ENCODE peak calls at places on chromosomes 7 and 10, in ten cellular contexts. S is fibroblast of the aortic adventitia, F is gastrocnemius medialis, G is AG04450, H is lung, V is GM23248, J is NT2/D1, N is OCI-LY7, R is BE2C, L is GM12865. K is an unnamed sample.

GRCh38 chr7:77442631-77443420 is 26.7 kb upstream of the GSAP start:
- DNase-seq in S (no peak), F (no peak), G (no peak), H (no peak), V (peak), J (no peak), N (no peak), R (no peak), L (no peak), K (no peak)

GRCh38 chr7:79236352-79237028 is 217.0 kb downstream of the MAGI2 start:
- DNase-seq in S (no peak), F (no peak), G (no peak), H (no peak), V (no peak), J (no peak), N (no peak), R (no peak), L (no peak), K (no peak)

GRCh38 chr7:6106140-6106904 is 75.1 kb downstream of the ANKRD61 start:
- DNase-seq in S (peak), F (no peak), G (no peak), H (no peak), V (peak), J (no peak), N (peak), R (no peak), L (peak), K (no peak)

GRCh38 chr10:130009228-130009627 is 45.2 kb upstream of the EBF3 start:
- DNase-seq in S (no peak), F (no peak), G (no peak), H (no peak), V (no peak), J (no peak), N (no peak), R (no peak), L (no peak), K (no peak)

GRCh38 chr10:95327367-95327766 is 36.6 kb upstream of the PDLIM1 start:
- DNase-seq in S (peak), F (peak), G (no peak), H (peak), V (no peak), J (no peak), N (no peak), R (no peak), L (no peak), K (no peak)

GRCh38 chr10:81403451-81403850 is 471.5 kb upstream of the NRG3 start:
- DNase-seq in S (no peak), F (no peak), G (no peak), H (no peak), V (no peak), J (no peak), N (no peak), R (no peak), L (no peak), K (no peak)

GRCh38 chr7:120583835-120584586 is 273.9 kb downstream of the TSPAN12 start:
- DNase-seq in S (peak), F (no peak), G (peak), H (no peak), V (peak), J (no peak), N (no peak), R (no peak), L (no peak), K (no peak)

GRCh38 chr7:125934539-125934938 is 1004.9 kb upstream of the POT1 start:
- DNase-seq in S (no peak), F (no peak), G (no peak), H (no peak), V (no peak), J (no peak), N (no peak), R (no peak), L (no peak), K (no peak)

GRCh38 chr7:140358771-140359095 is 39.6 kb downstream of the SLC37A3 start:
- DNase-seq in S (no peak), F (no peak), G (no peak), H (no peak), V (no peak), J (no peak), N (no peak), R (no peak), L (no peak), K (no peak)

GRCh38 chr7:73521636-73522080 is 435 bp downstream of the BAZ1B start:
- DNase-seq in S (peak), F (peak), G (no peak), H (no peak), V (peak), J (no peak), N (peak), R (peak), L (no peak), K (no peak)

GRCh38 chr7:35004531-35005096 is 32.7 kb downstream of the DPY19L1 start:
- DNase-seq in S (no peak), F (no peak), G (no peak), H (no peak), V (peak), J (no peak), N (no peak), R (peak), L (no peak), K (no peak)

GRCh38 chr10:125061557-125062243 is 98.7 kb downstream of the CTBP2 start:
- DNase-seq in S (no peak), F (no peak), G (no peak), H (no peak), V (no peak), J (no peak), N (peak), R (no peak), L (peak), K (no peak)

GRCh38 chr10:125062244-125063208 is 97.8 kb downstream of the CTBP2 start:
- DNase-seq in S (no peak), F (peak), G (no peak), H (no peak), V (no peak), J (no peak), N (no peak), R (no peak), L (no peak), K (no peak)

GRCh38 chr10:125060038-125060437 is 100.3 kb downstream of the CTBP2 start:
- DNase-seq in S (peak), F (no peak), G (peak), H (no peak), V (peak), J (no peak), N (no peak), R (no peak), L (no peak), K (no peak)

GRCh38 chr10:125060851-125061556 is 99.4 kb downstream of the CTBP2 start:
- DNase-seq in S (peak), F (peak), G (peak), H (peak), V (peak), J (no peak), N (peak), R (peak), L (peak), K (no peak)

DNA sequence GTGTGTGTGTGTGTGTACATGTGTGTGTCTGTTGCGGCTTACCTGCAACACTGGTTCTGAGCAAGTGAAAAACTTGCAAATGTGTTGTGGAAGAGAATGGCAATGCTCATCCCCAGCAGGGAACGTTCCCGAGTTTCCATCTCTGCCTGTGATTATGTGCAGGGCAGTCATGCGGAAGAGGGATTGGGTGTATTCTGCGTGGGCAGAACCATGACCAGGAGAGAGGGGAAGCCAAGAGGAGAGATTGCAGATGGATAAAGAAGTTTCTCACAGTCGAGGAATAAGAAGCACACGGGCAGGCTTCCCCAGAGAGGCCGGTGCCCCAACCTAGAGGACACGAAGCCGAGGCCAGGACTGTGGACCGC is 99.9 kb downstream of the CTBP2 start:
- DNase-seq in S (peak), F (no peak), G (no peak), H (no peak), V (peak), J (no peak), N (no peak), R (no peak), L (no peak), K (no peak)
- H3K4me3 ChIP-seq in S (peak), F (peak), G (no peak), H (no peak), V (peak), J (no peak), N (no peak), R (no peak), L (no peak), K (peak)

GRCh38 chr7:80922254-80923049 is 3.6 kb upstream of the SEMA3C start:
- DNase-seq in S (no peak), F (no peak), G (no peak), H (no peak), V (no peak), J (no peak), N (no peak), R (no peak), L (no peak), K (no peak)
- H3K4me3 ChIP-seq in S (no peak), F (no peak), G (no peak), H (no peak), V (no peak), J (no peak), N (no peak), R (no peak), L (no peak), K (no peak)

DNA sequence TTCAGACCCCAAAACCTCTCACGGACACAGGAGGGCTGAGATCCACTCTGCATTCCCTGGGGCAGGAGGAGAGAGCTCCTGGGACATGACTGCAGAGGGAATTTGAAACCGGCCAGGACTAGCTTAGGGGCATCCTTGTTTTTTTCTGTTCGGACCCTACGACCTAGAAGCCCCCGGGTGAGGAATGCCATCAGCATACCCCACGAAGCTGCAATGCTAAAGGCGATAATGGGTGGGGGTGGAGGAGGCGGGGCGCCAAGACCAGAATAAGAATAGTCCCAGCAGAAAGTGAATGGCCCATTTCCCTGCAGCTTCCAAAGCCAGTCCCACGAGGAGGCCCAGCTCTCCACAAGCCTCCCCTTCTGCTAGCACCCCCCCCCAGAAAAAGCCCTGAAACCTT is 4.0 kb downstream of the PDGFA start:
- DNase-seq in S (no peak), F (no peak), G (no peak), H (no peak), V (no peak), J (peak), N (no peak), R (no peak), L (no peak), K (no peak)
- H3K4me3 ChIP-seq in S (no peak), F (no peak), G (no peak), H (no peak), V (no peak), J (peak), N (no peak), R (no peak), L (no peak), K (no peak)

DNA sequence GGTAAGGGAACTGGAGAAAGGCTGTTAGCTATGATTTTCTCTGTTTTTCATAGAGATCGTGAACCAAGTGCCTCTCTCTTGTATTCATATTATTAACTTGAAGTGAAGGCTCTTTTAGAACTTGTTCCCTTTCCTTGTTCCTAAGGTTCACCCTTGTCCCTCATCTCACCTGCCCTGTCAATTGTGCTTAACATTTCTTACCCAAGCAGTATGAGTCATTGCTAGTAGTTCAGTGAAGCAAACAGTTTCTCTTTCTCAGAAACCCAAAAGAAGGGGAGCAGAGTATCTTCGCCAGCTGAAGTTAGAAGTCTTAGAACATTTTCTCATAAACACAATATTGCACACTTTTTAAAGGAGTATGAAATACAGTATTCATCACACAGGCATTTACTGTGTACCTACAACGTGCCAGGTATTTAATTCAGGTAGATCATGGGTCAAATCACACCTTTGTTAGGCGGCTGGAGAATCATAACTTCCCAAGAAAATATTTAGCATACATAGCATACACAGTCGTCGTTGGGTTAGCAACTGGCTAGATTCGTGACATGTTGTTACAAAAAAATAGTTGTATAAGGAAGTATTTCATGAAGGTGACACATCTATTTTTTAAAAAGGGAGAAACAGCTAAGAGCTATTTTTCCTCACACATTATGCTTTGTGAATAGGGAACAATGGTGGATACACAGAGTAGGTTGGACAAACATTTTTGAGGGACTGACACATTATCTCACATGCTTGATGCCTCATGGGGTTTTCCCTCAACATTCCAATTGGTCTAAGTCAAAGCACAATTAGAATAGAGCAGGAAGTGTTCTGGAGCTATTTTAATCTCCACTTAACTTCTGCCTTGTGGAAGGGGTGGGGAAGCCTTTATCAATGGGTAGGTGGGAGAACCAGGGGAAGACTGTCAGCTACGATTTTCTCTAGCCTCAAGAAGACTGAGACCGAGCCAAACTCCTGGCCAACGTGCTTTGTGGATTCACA is 13.2 kb downstream of the HDAC9 start:
- DNase-seq in S (peak), F (peak), G (peak), H (no peak), V (peak), J (peak), N (no peak), R (no peak), L (peak), K (no peak)
- H3K4me3 ChIP-seq in S (peak), F (peak), G (peak), H (no peak), V (peak), J (no peak), N (peak), R (no peak), L (peak), K (peak)

GRCh38 chr10:103244663-103245271 is 920 bp upstream of the RPEL1 start:
- DNase-seq in S (peak), F (peak), G (peak), H (peak), V (peak), J (peak), N (peak), R (peak), L (peak), K (no peak)
- H3K4me3 ChIP-seq in S (no peak), F (no peak), G (no peak), H (no peak), V (no peak), J (no peak), N (no peak), R (no peak), L (no peak), K (no peak)

DNA sequence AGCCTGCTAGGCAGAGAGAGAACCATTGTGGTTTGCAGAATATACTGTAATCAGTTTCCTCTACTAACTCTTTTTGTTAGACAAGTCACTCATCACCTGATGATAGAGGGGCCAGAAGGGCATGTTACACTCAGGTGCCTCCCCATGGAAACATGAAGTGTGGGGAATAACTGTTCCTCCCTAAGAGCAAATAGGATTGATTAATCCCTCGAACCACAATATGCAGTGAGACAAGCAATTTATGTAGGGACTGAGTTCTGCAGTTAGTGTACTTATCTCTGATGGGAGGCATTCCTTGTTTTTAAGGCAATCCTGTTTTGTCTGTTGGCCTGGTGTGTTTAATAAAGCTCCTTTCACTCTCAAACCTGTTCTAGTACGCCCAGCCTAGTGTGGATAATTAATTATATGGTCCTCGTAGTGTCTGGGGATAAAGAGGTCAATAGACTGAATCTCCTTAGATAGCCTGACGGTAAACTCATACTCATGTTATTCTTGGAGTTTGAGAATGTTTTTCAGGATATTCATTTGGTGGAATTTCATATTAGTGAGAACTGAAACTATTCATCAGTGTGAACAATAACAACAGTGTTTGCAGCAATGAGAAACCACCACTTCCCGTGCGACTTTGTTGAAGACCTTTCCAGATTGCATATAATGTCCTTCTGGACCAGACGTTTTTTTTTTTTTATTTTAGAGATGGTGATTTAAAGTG is 344.8 kb upstream of the FZD8 start:
- DNase-seq in S (peak), F (no peak), G (no peak), H (no peak), V (no peak), J (no peak), N (no peak), R (no peak), L (no peak), K (no peak)
- H3K4me3 ChIP-seq in S (no peak), F (no peak), G (no peak), H (no peak), V (no peak), J (no peak), N (no peak), R (no peak), L (no peak), K (no peak)

GRCh38 chr10:73785221-73785720 is at the start of gene ZSWIM8:
- DNase-seq in S (peak), F (peak), G (peak), H (peak), V (peak), J (peak), N (peak), R (peak), L (peak), K (peak)

GRCh38 chr10:73789659-73790055 is 4.3 kb downstream of the ZSWIM8 start:
- DNase-seq in S (no peak), F (no peak), G (no peak), H (no peak), V (no peak), J (no peak), N (no peak), R (no peak), L (no peak), K (no peak)

GRCh38 chr10:73788864-73789658 is 3.7 kb downstream of the ZSWIM8 start:
- DNase-seq in S (no peak), F (no peak), G (no peak), H (no peak), V (no peak), J (no peak), N (no peak), R (no peak), L (no peak), K (no peak)

GRCh38 chr10:73785721-73786511 is 510 bp downstream of the ZSWIM8 start:
- DNase-seq in S (peak), F (no peak), G (no peak), H (peak), V (peak), J (no peak), N (peak), R (no peak), L (peak), K (no peak)

GRCh38 chr10:73786512-73786885 is 1.1 kb downstream of the ZSWIM8 start:
- DNase-seq in S (no peak), F (no peak), G (no peak), H (no peak), V (no peak), J (no peak), N (no peak), R (no peak), L (no peak), K (no peak)
- H3K4me3 ChIP-seq in S (peak), F (peak), G (peak), H (peak), V (peak), J (peak), N (peak), R (peak), L (peak), K (peak)

GRCh38 chr10:70760271-70760787 is 24.8 kb downstream of the TBATA start:
- DNase-seq in S (no peak), F (no peak), G (no peak), H (no peak), V (no peak), J (no peak), N (no peak), R (peak), L (no peak), K (no peak)

GRCh38 chr10:70757856-70758255 is 27.3 kb downstream of the TBATA start:
- DNase-seq in S (no peak), F (no peak), G (no peak), H (no peak), V (no peak), J (no peak), N (no peak), R (no peak), L (no peak), K (no peak)

GRCh38 chr10:70761031-70761601 is 24.1 kb downstream of the TBATA start:
- DNase-seq in S (no peak), F (no peak), G (no peak), H (no peak), V (peak), J (peak), N (no peak), R (no peak), L (no peak), K (no peak)

GRCh38 chr10:70758757-70759514 is 26.2 kb downstream of the TBATA start:
- DNase-seq in S (peak), F (peak), G (peak), H (peak), V (peak), J (peak), N (peak), R (peak), L (peak), K (no peak)

DNA sequence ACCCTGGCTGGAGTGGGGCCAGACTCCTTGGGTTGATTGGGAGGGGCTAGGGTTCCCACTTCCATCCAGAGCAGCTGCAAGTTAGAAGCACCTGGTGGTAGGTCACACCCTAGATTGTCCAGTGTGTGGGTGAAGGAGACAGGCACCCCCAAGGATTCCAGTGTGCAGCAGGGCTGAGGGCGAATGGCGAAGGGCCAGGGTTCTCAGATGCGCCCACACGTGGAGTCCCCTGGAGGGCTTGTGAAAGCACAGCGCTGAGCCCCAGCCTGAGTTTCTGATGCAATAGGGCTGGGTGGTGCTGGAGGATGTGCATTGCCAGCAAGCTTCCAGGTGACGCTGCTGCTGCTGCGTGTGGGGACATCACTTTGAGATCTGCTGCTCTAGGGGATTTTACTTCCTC is 25.4 kb downstream of the TBATA start:
- DNase-seq in S (no peak), F (no peak), G (no peak), H (no peak), V (no peak), J (no peak), N (peak), R (peak), L (no peak), K (no peak)
- H3K4me3 ChIP-seq in S (no peak), F (no peak), G (no peak), H (no peak), V (no peak), J (no peak), N (no peak), R (no peak), L (no peak), K (no peak)

K was measured in esophagus squamous epithelium.